ENCODE peak calls at places on chromosomes 1 and 21, in five cellular contexts. V is OCI-LY7, F is GM23248, Z is H1, Y is fibroblast of lung. S is an unnamed sample.
A peak's percentile ranks its signal among the peaks of the same experiment; 100 is the strongest.

GRCh38 chr1:174964261-174964984 is 35.3 kb upstream of the CACYBP start:
- DNase-seq in Y (no peak), F (peak; percentile 55), Z (no peak), V (peak; percentile 78), S (peak; percentile 91)

GRCh38 chr1:117120774-117121588 is 568 bp downstream of the TRIM45 start:
- DNase-seq in Z (no peak), F (peak; percentile 81), V (no peak), Y (no peak), S (no peak)

GRCh38 chr1:46555826-46556619 is 4.6 kb upstream of the KNCN start:
- DNase-seq in F (no peak), Z (no peak), Y (no peak), V (no peak), S (no peak)

GRCh38 chr1:246428542-246429308 is 78.4 kb downstream of the SMYD3 start:
- DNase-seq in F (peak; percentile 93), V (no peak), Y (peak; percentile 92), Z (no peak), S (peak; percentile 98)

GRCh38 chr1:65310078-65310587 is 790 bp downstream of the DNAJC6 start:
- DNase-seq in V (no peak), Z (no peak), F (no peak), Y (peak; percentile 22), S (no peak)

GRCh38 chr1:202305168-202305567 is 36.6 kb downstream of the UBE2T start:
- DNase-seq in V (no peak), F (no peak), Z (no peak), Y (no peak), S (no peak)

GRCh38 chr21:45888361-45889009 is 93.1 kb upstream of the COL6A1 start:
- DNase-seq in Z (no peak), V (no peak), F (no peak), Y (no peak), S (no peak)

GRCh38 chr1:93999806-94000205 is 90.6 kb upstream of the GCLM start:
- DNase-seq in V (no peak), Z (no peak), F (no peak), Y (no peak), S (no peak)

GRCh38 chr1:37052120-37052519 is 17.8 kb upstream of the GRIK3 start:
- DNase-seq in F (no peak), Y (no peak), V (no peak), Z (no peak), S (no peak)

GRCh38 chr1:86259390-86259789 is 102.8 kb upstream of the COL24A1 start:
- DNase-seq in F (peak; percentile 43), Y (peak; percentile 26), V (no peak), Z (no peak), S (no peak)

GRCh38 chr1:192635041-192635440 is 906 bp upstream of the RGS13 start:
- DNase-seq in F (no peak), Y (no peak), V (peak; percentile 53), Z (no peak), S (no peak)

GRCh38 chr21:42319368-42319767 is 4.2 kb upstream of the TFF3 start:
- DNase-seq in Z (no peak), F (no peak), V (peak; percentile 46), Y (no peak), S (no peak)

GRCh38 chr1:25031601-25031965 is 101.5 kb upstream of the RUNX3 start:
- DNase-seq in F (no peak), V (peak; percentile 28), Y (no peak), Z (no peak), S (no peak)

GRCh38 chr21:25563399-25564116 is 43.7 kb downstream of the MRPL39 start:
- DNase-seq in V (no peak), F (peak; percentile 7), Z (no peak), Y (peak; percentile 53), S (no peak)

DNA sequence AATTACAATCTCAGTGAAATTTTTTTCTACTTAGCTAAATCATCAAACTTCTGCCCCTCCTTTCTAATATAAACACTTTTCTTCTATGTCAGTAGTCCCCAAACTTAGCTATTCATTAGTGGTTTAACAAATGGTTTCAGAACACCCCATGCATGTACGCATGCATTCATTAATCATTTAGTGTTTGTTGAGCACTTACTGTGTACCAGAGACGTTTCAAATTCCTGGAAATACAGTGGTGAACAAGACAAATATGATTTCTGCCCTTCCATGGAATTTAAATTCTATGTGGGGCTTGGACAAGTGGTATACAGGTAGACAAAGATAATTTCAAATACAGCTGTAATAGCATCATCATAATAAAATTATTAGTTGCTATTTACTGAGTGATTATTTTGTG is 1.5 kb downstream of the ZBTB40 start:
- DNase-seq in F (no peak), Y (no peak), Z (no peak), V (no peak), S (no peak)
- H3K27ac ChIP-seq in F (no peak overlapping the region), Y (no peak overlapping the region), Z (no peak overlapping the region), V (no peak overlapping the region), S (no peak overlapping the region)

GRCh38 chr1:20534659-20535417 is 17.5 kb upstream of the FAM43B start:
- DNase-seq in Z (no peak), F (no peak), V (no peak), Y (no peak), S (no peak)

GRCh38 chr1:20538760-20539551 is 13.4 kb upstream of the FAM43B start:
- DNase-seq in V (no peak), Y (no peak), F (no peak), Z (no peak), S (no peak)

GRCh38 chr1:20538227-20538626 is 14.1 kb upstream of the FAM43B start:
- DNase-seq in V (no peak), Z (no peak), F (no peak), Y (no peak), S (no peak)

GRCh38 chr1:20540281-20540680 is 12.1 kb upstream of the FAM43B start:
- DNase-seq in Z (no peak), F (peak; percentile 52), Y (peak; percentile 27), V (no peak), S (no peak)
- H4K20me1 ChIP-seq in Z (no peaks in the 10 kb centered on the region), F (no peaks in the 10 kb centered on the region), Y (no peaks in the 10 kb centered on the region), V (no peaks in the 10 kb centered on the region), S (no peaks in the 10 kb centered on the region)

GRCh38 chr1:30879126-30879786 is 29.3 kb downstream of the SDC3 start:
- DNase-seq in Z (no peak), F (peak; percentile 42), V (no peak), Y (no peak), S (peak; percentile 20)
- H3K27ac ChIP-seq in Z (no peak overlapping the region), F (no peak overlapping the region), V (no peak overlapping the region), Y (no peak overlapping the region), S (no peak overlapping the region)

DNA sequence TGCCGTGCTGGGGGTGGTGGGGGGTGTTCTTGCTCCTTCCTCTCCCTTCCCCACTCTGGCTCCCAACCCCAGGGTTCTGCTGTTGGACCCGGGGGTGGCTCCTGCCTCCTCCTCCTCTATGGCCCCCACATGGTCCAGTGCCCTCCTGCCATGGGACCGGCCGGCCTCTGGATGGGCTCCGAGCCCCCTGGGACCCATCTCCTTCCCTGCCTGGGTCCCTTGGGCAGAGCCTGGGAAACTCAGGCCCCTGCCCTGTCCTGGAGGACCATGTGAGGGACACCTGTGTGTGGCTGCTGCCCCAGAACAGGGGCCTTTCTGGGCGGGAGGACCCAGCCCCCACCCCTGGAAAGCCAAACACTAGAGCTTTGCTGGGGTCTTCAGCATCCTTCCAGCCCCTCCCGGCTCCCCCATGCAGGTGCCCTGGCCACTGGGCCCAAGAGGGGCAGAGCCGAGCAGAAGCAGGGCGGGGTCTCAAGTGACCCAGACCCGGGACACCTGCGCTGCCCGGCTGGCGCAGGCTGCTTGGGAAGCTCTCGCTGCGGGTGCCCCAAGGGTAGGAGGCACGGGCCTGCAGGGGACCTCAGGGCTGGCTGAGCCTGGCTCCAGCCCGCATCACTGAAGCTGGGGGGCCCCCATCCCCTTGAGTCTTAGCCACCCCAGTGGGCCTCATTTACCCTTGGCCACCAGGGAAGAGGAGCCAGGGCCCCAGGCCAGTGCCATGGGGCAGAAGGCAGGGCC is 2.5 kb upstream of the FAAP20 start:
- DNase-seq in V (no peak), Y (no peak), F (no peak), Z (no peak), S (no peak)
- H4K20me1 ChIP-seq in V (no peaks in the 10 kb centered on the region), Y (no peaks in the 10 kb centered on the region), F (no peaks in the 10 kb centered on the region), Z (peaks cover 3% of the 10 kb centered on the region), S (no peaks in the 10 kb centered on the region)

DNA sequence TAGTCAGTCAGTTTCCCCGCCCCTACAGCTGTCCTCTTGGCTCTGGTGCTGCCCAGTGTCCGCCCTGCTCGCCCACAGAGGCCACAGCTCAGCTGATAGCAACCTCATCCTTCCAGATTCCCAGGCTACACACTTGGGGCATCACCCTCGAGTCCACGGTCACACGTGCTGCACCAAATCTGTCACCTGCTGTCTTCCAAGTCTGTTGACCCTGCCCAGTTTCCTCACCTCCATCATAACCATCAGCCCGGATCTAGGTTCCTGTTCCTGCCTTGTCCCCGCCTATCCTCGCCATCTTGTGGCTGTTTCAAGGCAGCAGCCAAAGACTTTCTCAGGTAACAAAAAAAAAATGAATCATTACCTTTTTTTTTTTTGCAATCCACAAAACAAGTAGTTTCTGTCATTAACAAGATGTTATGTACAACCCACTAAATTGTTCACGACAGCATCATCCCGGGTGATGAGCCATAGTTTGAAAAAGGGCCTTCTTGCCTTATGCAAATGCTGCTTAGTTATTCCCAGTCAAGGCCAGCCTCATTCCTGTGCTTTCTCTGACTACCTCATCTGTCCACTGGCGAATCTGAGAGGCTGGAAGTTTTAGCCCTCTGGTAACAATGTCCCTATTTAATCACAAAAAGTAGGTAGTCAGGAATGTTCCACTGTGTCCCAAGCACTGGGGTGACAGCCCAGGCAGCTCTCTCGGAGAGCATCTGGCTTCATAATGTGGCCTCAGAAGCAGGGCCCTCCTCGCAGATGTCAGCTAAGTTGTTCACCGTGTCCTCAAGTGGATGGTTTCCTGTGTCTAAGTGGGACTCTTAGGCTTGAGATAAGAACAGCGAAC is 4.9 kb upstream of the MIIP start:
- DNase-seq in Z (no peak), Y (no peak), F (peak; percentile 84), V (no peak), S (peak; percentile 83)
- H3K27ac ChIP-seq in Z (peak overlapping the region; percentile 7), Y (no peak overlapping the region), F (peak overlapping the region; percentile 84), V (no peak overlapping the region), S (peak overlapping the region; percentile 56)

DNA sequence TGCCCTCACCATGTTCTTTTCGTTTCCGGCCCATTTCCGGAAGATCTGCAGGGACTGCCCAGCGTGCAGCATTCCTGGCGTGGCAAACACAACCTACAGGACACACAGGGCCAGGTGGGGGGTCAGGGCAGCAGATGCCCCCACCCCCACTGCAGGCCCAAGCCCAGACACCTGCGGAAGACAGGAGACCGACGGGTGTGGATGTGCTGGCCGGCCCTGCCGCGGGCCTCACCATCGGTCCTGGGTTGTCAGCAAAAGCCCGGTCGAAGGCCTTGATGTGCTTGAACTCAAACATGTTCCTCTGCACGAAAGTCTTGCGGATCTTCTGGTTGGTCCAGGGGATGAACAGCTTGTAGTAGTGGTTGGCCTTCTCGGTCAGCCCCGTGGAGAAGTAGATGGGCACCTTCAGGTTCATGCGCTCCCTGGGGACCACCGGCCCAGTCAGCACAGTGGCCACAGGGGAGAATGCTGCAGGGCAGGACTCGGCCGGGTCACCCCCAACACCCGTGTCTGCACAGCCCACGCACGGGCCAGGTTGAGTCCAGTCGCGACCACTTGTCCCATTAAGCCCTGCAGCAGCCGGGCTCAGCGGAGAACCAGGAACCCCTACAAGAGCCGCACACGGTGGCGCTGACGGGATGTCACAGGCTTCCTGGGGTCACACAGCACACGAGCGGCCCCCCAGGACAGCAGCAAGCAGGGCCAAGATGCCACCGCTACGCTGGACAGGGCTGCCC is 5.3 kb downstream of the PUSL1 start:
- DNase-seq in V (no peak), F (no peak), Y (no peak), Z (no peak), S (no peak)
- H4K20me1 ChIP-seq in V (peaks cover 5% of the 10 kb centered on the region), F (no peaks in the 10 kb centered on the region), Y (no peaks in the 10 kb centered on the region), Z (peaks cover 23% of the 10 kb centered on the region), S (peaks cover 3% of the 10 kb centered on the region)

S was measured in mammary epithelial cell.